ENCODE peak calls at places on chromosome 22, in eight cellular contexts. S is osteocyte; Y is GM12891; Z is ovary; H is activated CD4-positive, alpha-beta T cell treated with anti-CD3 and anti-CD28 coated beads, Interleukin-2, amount 50 U/mL, for 1 hour; C is RWPE1; Q is RCC 7860; R is substantia nigra. N is an unnamed sample.

GRCh38 chr22:20889904-20890303 is 27.3 kb upstream of the CRKL start:
- DNase-seq in S (no peak), Y (no peak), Z (no peak), H (no peak), C (no peak), Q (no peak), R (no peak), N (no peak)

GRCh38 chr22:27554106-27554814 is 247.3 kb downstream of the MN1 start:
- DNase-seq in S (no peak), Y (no peak), Z (peak; percentile 78), H (no peak), C (peak; percentile 5), Q (no peak), R (peak; percentile 4), N (no peak)

GRCh38 chr22:33919591-33920501 is at the start of gene LARGE1:
- DNase-seq in S (peak; percentile 85), Y (peak; percentile 32), Z (peak; percentile 66), H (no peak), C (no peak), Q (no peak), R (peak; percentile 28), N (peak; percentile 58)

GRCh38 chr22:45908961-45909360 is 68.0 kb downstream of the WNT7B start:
- DNase-seq in S (no peak), Y (no peak), Z (no peak), H (no peak), C (no peak), Q (no peak), R (no peak), N (no peak)

GRCh38 chr22:24414523-24414922 is 12.9 kb upstream of the ADORA2A start:
- DNase-seq in S (no peak), Y (no peak), Z (peak; percentile 22), H (no peak), C (no peak), Q (no peak), R (no peak), N (no peak)

GRCh38 chr22:46139895-46140350 is 10.4 kb upstream of the PPARA start:
- DNase-seq in S (no peak), Y (no peak), Z (peak; percentile 81), H (no peak), C (no peak), Q (no peak), R (no peak), N (no peak)

GRCh38 chr22:38490915-38491314 is 15.2 kb downstream of the DDX17 start:
- DNase-seq in S (no peak), Y (no peak), Z (peak; percentile 59), H (no peak), C (no peak), Q (no peak), R (no peak), N (peak; percentile 70)

GRCh38 chr22:19352766-19353165 is 61.2 kb upstream of the CLTCL1 start:
- DNase-seq in S (no peak), Y (no peak), Z (no peak), H (no peak), C (no peak), Q (no peak), R (no peak), N (no peak)

GRCh38 chr22:32123657-32124056 is 35.4 kb downstream of the C22orf42 start:
- DNase-seq in S (peak; percentile 80), Y (no peak), Z (no peak), H (no peak), C (no peak), Q (no peak), R (no peak), N (no peak)

GRCh38 chr22:24088796-24089195 is 77.7 kb downstream of the CABIN1 start:
- DNase-seq in S (no peak), Y (no peak), Z (no peak), H (no peak), C (no peak), Q (no peak), R (no peak), N (no peak)

GRCh38 chr22:41445171-41446056 is 1.2 kb downstream of the TOB2 start:
- DNase-seq in S (no peak), Y (no peak), Z (peak; percentile 55), H (peak; percentile 11), C (no peak), Q (peak; percentile 4), R (no peak), N (peak; percentile 54)

GRCh38 chr22:36828815-36829214 is 12.0 kb upstream of the PVALB start:
- DNase-seq in S (no peak), Y (no peak), Z (no peak), H (no peak), C (no peak), Q (no peak), R (no peak), N (no peak)

GRCh38 chr22:36368359-36368983 is 19.3 kb downstream of the MYH9 start:
- DNase-seq in S (no peak), Y (no peak), Z (no peak), H (no peak), C (peak; percentile 45), Q (peak; percentile 83), R (no peak), N (no peak)

GRCh38 chr22:42969348-42969975 is 45.5 kb downstream of the PACSIN2 start:
- DNase-seq in S (no peak), Y (no peak), Z (no peak), H (no peak), C (no peak), Q (no peak), R (no peak), N (no peak)

GRCh38 chr22:24427500-24428164 is at the start of gene ADORA2A:
- DNase-seq in S (no peak), Y (peak; percentile 68), Z (no peak), H (peak; percentile 83), C (no peak), Q (no peak), R (no peak), N (no peak)

GRCh38 chr22:36953239-36954080 is 40.0 kb downstream of the CSF2RB start:
- DNase-seq in S (no peak), Y (no peak), Z (no peak), H (no peak), C (no peak), Q (no peak), R (no peak), N (no peak)

GRCh38 chr22:39148727-39149535 is 3.5 kb downstream of the CBX7 start:
- DNase-seq in S (no peak), Y (peak; percentile 72), Z (peak; percentile 88), H (peak; percentile 67), C (no peak), Q (no peak), R (no peak), N (no peak)

GRCh38 chr22:29480512-29481264 is 670 bp downstream of the NEFH start:
- DNase-seq in S (no peak), Y (no peak), Z (peak; percentile 84), H (peak; percentile 8), C (no peak), Q (no peak), R (peak; percentile 12), N (no peak)

GRCh38 chr22:18978506-18978905 is 42.4 kb upstream of the PRODH start:
- DNase-seq in S (no peak), Y (no peak), Z (no peak), H (no peak), C (no peak), Q (no peak), R (no peak), N (no peak)

GRCh38 chr22:44351685-44352377 is 39.1 kb upstream of the SHISAL1 start:
- DNase-seq in S (no peak), Y (no peak), Z (peak; percentile 79), H (peak; percentile 5), C (peak; percentile 76), Q (peak; percentile 85), R (no peak), N (no peak)

GRCh38 chr22:46360891-46361290 is 25.4 kb downstream of the TRMU start:
- DNase-seq in S (no peak), Y (no peak), Z (no peak), H (no peak), C (no peak), Q (no peak), R (no peak), N (no peak)

GRCh38 chr22:19287889-19288288 is 3.6 kb downstream of the CLTCL1 start:
- DNase-seq in S (no peak), Y (no peak), Z (no peak), H (no peak), C (no peak), Q (peak; percentile 79), R (no peak), N (no peak)

GRCh38 chr22:40853330-40853729 is 3.1 kb downstream of the ST13 start:
- DNase-seq in S (no peak), Y (no peak), Z (no peak), H (no peak), C (no peak), Q (no peak), R (no peak), N (no peak)

GRCh38 chr22:46110215-46110614 is 40.1 kb upstream of the PPARA start:
- DNase-seq in S (no peak), Y (no peak), Z (no peak), H (no peak), C (no peak), Q (peak; percentile 36), R (no peak), N (no peak)

GRCh38 chr22:36585841-36586240 is 56.9 kb upstream of the EIF3D start:
- DNase-seq in S (no peak), Y (no peak), Z (no peak), H (no peak), C (peak; percentile 58), Q (no peak), R (no peak), N (no peak)

GRCh38 chr22:19506212-19506611 is 18.0 kb downstream of the CLDN5 start:
- DNase-seq in S (no peak), Y (no peak), Z (no peak), H (no peak), C (no peak), Q (no peak), R (no peak), N (no peak)

GRCh38 chr22:49400866-49401598 is 426.6 kb downstream of the BRD1 start:
- DNase-seq in S (peak; percentile 71), Y (no peak), Z (no peak), H (no peak), C (no peak), Q (no peak), R (no peak), N (no peak)

GRCh38 chr22:37675930-37676571 is 615 bp downstream of the LGALS1 start:
- DNase-seq in S (no peak), Y (no peak), Z (peak; percentile 67), H (no peak), C (no peak), Q (no peak), R (no peak), N (peak; percentile 76)

GRCh38 chr22:49825944-49826602 is 1.6 kb downstream of the BRD1 start:
- DNase-seq in S (no peak), Y (no peak), Z (no peak), H (peak; percentile 68), C (no peak), Q (peak; percentile 50), R (no peak), N (no peak)

GRCh38 chr22:34960005-34960404 is 106.0 kb upstream of the ISX start:
- DNase-seq in S (no peak), Y (no peak), Z (no peak), H (no peak), C (no peak), Q (no peak), R (no peak), N (no peak)

N was measured in ureter.